ENCODE peak calls at places on chromosomes 12 and 14, in four cellular contexts. W, E, Q and G are unnamed samples.

GRCh38 chr12:4441355-4442330 is 4.0 kb downstream of the FGF6 start:
- DNase-seq in Q (no peak), E (no peak), W (no peak), G (peak)

GRCh38 chr14:75293920-75294648 is 15.5 kb downstream of the FOS start:
- DNase-seq in E (peak), W (peak), Q (peak), G (peak)

GRCh38 chr14:104600141-104600643 is 4.4 kb downstream of the TMEM179 start:
- DNase-seq in Q (no peak), W (no peak), E (no peak), G (peak)

GRCh38 chr12:107557589-107558100 is 128.0 kb upstream of the PWP1 start:
- DNase-seq in E (no peak), Q (no peak), W (no peak), G (no peak)

GRCh38 chr12:109513977-109514376 is 36.5 kb downstream of the UBE3B start:
- DNase-seq in Q (no peak), E (no peak), W (no peak), G (no peak)

GRCh38 chr14:32099473-32099872 is 22.4 kb downstream of the ARHGAP5 start:
- DNase-seq in W (no peak), E (no peak), Q (no peak), G (no peak)

GRCh38 chr12:126019385-126019784 is 954.1 kb downstream of the AACS start:
- DNase-seq in E (no peak), Q (no peak), W (no peak), G (no peak)

GRCh38 chr12:113236539-113237354 is 15.5 kb downstream of the TPCN1 start:
- DNase-seq in E (no peak), Q (no peak), W (no peak), G (no peak)

GRCh38 chr12:67531519-67531918 is 117.0 kb upstream of the DYRK2 start:
- DNase-seq in Q (no peak), W (no peak), E (no peak), G (no peak)

GRCh38 chr12:63857771-63858670 is 13.5 kb downstream of the SRGAP1 start:
- DNase-seq in W (no peak), E (no peak), Q (no peak), G (no peak)

GRCh38 chr12:107677671-107678070 is 7.9 kb upstream of the PWP1 start:
- DNase-seq in E (no peak), Q (no peak), W (no peak), G (no peak)

GRCh38 chr14:75363570-75364227 is 64.1 kb upstream of the JDP2 start:
- DNase-seq in W (peak), Q (no peak), E (no peak), G (no peak)

GRCh38 chr14:71212093-71212492 is 304.8 kb downstream of the PCNX1 start:
- DNase-seq in Q (no peak), E (no peak), W (no peak), G (no peak)

GRCh38 chr12:109776624-109777023 is 56.6 kb downstream of the TRPV4 start:
- DNase-seq in W (no peak), Q (no peak), E (no peak), G (no peak)

GRCh38 chr14:69719501-69719951 is 47.4 kb upstream of the SRSF5 start:
- DNase-seq in W (peak), E (peak), Q (no peak), G (no peak)

GRCh38 chr12:119444462-119445044 is 110.0 kb downstream of the CCDC60 start:
- DNase-seq in E (no peak), W (peak), Q (peak), G (peak)

GRCh38 chr12:2161478-2161877 is 108.7 kb downstream of the CACNA1C start:
- DNase-seq in W (peak), Q (no peak), E (peak), G (no peak)

GRCh38 chr12:57214398-57214781 is 2.2 kb upstream of the NXPH4 start:
- DNase-seq in Q (peak), E (peak), W (peak), G (peak)

GRCh38 chr12:132397152-132397933 is 68.0 kb upstream of the GALNT9 start:
- DNase-seq in Q (no peak), W (no peak), E (no peak), G (peak)

GRCh38 chr12:2877959-2878732 is 1.1 kb downstream of the RHNO1 start:
- DNase-seq in E (peak), Q (no peak), W (no peak), G (peak)

GRCh38 chr14:87656315-87656714 is 336.7 kb downstream of the GALC start:
- DNase-seq in Q (no peak), E (no peak), W (no peak), G (no peak)

DNA sequence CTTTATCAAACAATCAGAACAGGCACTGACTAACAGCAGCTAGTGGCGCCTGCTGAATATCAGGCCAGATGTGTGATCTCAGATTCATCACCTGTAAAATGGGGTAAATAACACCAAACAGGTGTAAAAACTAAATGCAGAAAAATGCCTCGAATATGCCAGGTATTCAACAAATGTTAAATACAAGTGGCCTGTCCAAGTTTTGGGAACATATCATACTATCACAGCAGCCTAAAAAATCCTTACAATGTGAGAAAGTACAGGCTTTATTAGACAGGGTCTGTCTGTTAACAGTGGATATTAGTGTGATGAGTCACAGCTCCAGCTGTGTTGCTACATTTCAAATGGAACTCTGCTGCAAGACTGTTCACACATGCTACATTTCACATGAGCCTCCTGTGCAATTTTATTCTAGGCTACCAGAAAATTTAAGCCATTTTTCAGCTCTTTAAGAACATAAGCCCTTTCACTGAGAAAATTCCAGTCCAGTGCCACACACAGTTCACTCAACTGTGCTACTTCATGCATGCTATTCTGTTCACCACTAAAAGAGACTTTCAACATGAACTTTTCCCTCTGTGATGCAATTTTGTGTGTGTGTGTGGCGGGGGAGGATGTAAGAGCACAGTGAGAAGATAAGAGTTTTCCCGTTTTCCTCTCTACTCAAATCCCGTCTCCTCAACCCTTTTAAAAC is 56.7 kb downstream of the MSRB3 start:
- DNase-seq in E (peak), W (no peak), Q (no peak), G (no peak)
- H3K4me3 ChIP-seq in E (peak), W (no peak), Q (no peak), G (no peak)

GRCh38 chr14:102927346-102927877 is 4.9 kb downstream of the AMN start:
- DNase-seq in Q (no peak), E (no peak), W (no peak), G (peak)
- H3K4me3 ChIP-seq in Q (peak), E (no peak), W (peak), G (peak)

DNA sequence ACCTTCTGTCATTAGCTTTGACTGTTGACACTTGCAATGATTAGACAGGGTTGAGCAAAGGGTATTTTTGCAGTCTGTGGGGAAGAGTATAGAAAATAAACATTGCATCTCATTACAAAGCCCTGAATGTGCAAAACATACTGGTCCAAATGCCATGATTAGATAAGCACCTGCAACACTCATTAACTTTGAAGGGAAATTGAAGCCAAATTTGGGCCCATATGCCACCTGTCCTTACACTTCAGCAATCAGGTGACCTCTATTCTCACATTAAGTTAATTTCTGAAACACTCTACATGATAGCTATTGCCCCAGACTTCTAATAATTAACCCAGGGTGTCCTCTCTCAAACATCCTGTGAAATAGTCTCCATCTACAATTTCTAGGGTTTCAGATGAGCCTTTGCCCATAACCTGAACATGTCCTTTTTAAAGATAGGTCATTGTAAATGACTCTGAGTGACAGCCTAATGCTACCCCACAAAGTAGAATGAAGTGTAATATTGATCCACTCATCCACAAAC is 155.9 kb upstream of the PLEKHG7 start:
- DNase-seq in E (no peak), W (no peak), Q (no peak), G (no peak)
- H3K4me3 ChIP-seq in E (no peak), W (no peak), Q (no peak), G (no peak)

GRCh38 chr12:6952860-6953416 is 1.8 kb downstream of the PTPN6 start:
- DNase-seq in W (no peak), Q (no peak), E (no peak), G (no peak)
- H3K4me3 ChIP-seq in W (no peak), Q (no peak), E (no peak), G (no peak)

DNA sequence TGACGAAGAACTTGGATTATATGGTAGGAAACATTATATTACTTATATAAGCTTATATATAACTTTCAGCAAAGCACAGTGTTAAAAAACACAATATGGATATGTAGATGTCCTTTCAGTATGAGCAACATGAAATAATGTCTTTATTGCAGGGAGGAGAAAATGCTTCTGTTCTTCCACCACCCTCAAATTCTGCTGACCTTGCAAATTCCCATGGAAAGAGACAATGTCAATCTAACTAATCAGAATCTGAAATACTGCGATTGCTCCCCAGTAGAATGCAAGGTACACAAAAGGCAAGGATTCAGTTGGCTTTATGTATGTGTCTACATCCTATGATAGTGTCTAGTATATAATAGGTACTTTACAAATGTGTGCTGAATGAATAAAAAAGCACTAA is 26.4 kb downstream of the MGAT4C start:
- DNase-seq in E (no peak), Q (no peak), W (no peak), G (no peak)
- H3K4me3 ChIP-seq in E (no peak), Q (no peak), W (no peak), G (no peak)

GRCh38 chr14:91367173-91368171 is 50.1 kb downstream of the CCDC88C start:
- DNase-seq in Q (no peak), W (no peak), E (peak), G (no peak)

GRCh38 chr14:91364524-91365270 is 52.9 kb downstream of the CCDC88C start:
- DNase-seq in W (no peak), E (no peak), Q (no peak), G (no peak)

GRCh38 chr14:91365552-91365951 is 52.1 kb downstream of the CCDC88C start:
- DNase-seq in E (no peak), W (no peak), Q (no peak), G (no peak)

GRCh38 chr14:91368681-91369416 is 48.8 kb downstream of the CCDC88C start:
- DNase-seq in W (no peak), Q (no peak), E (no peak), G (no peak)

GRCh38 chr14:91366749-91367148 is 50.9 kb downstream of the CCDC88C start:
- DNase-seq in E (no peak), Q (no peak), W (no peak), G (no peak)
- H3K4me3 ChIP-seq in E (no peak), Q (no peak), W (no peak), G (no peak)

GRCh38 chr12:53740130-53740491 is 11.7 kb downstream of the CISTR start:
- DNase-seq in E (no peak), Q (no peak), W (no peak), G (no peak)

GRCh38 chr12:53737951-53738833 is 10.9 kb upstream of the CALCOCO1 start:
- DNase-seq in W (peak), Q (no peak), E (no peak), G (peak)

GRCh38 chr12:53737494-53737808 is 10.2 kb upstream of the CALCOCO1 start:
- DNase-seq in W (no peak), Q (no peak), E (no peak), G (no peak)

GRCh38 chr12:53738834-53739284 is 11.6 kb upstream of the CALCOCO1 start:
- DNase-seq in E (no peak), Q (no peak), W (no peak), G (peak)

DNA sequence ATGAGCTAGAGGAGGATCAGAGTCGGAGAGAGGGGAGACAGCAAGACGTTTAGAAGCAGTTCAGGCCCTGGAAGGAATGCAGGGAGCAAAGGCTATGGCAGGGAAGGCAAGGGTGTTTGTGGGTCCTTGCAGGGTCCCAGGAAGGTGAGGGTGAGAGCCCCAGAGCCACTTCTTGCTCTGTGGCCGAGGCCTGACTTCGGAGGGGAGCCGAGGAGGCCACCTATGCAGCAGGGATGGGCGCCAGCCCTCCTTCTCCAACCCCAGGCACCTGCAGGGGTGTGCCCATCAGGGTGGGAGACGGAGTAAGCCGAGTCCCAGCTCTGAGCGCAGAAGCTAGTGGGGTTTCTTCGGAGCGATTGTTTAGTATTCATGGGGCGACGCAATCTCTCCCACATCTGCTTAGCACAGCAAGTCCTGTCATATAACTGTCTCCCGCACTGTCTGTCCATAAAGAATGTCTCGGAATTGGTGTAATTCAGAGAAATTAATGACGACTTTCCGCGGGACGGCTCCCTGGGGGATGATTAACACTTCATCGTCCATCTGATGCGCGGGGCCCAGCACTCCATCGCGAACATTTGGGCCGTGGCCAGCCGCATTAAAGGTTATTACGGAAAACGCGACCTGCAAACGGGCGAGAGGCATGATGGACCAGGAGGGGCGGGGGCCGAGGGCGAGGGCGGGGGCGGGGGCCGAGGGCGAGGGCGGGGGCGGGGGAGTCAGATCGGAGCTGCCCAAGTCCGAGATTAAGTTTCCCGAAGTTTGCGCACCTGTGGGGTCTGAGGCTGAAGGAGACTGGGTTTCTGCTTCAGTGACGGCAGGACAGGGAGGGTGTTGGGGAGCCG is 12.3 kb upstream of the CALCOCO1 start:
- DNase-seq in Q (no peak), W (no peak), E (no peak), G (peak)
- H3K4me3 ChIP-seq in Q (peak), W (peak), E (peak), G (peak)

DNA sequence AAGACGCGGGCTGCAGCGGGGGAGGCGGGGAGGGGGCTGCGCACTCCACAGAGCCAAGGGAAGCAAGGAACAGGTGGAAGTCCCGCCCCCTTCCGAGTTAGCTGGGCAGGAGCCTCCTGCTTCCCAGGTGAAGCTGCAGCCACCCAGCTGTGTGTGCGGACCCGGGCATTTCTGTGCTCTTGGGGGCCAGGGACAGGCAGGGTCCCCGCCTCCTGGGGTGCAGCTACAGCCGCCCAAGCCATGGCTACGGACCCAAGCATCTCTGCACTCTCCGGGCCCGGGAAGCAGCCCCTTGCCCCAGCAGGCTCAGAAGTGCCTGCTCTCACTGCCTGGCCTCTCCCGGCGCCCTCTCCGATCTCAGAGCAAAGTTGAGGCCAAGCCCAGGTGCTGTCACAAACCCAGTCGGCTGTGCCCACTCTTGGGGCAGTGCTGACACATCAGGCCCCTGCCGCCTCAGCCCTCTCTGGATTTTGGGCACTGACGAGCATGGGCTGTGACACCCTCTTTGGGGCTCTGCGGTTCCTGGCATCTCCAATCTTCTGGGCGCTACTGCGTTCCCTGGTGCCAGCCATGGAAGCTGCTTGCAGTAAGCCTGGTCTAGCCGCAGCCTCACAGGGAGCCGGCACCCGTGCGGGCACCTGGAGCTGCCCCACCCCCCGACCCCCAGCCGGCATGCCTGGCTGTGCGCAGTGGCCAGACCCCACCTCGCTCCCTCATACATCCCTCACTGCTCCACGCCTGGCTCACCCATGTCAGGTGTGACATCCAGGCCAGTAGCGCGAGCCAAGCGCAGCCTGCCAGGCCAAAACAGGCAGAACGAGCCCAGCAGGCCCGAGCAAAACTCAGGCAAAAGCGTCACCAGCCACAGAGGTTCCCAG is 8.5 kb upstream of the MGAT4C start:
- DNase-seq in Q (no peak), E (no peak), W (peak), G (peak)
- H3K4me3 ChIP-seq in Q (peak), E (no peak), W (peak), G (peak)